ENCODE peak calls at places on chromosomes 5 and 9, in six cellular contexts. J is DND-41; A is left ventricle myocardium inferior; X is germinal center; Z is activated naive CD4-positive, alpha-beta T cell treated with Interleukin-2 at 50 U/mL for 16 hours; M is GM12865. L is an unnamed sample.
A peak's percentile ranks its signal among the peaks of the same experiment; 100 is the strongest.

GRCh38 chr9:6215562-6215961 is at the start of gene IL33:
- DNase-seq in A (no peak), J (no peak), X (no peak), Z (no peak), M (no peak), L (peak; percentile 28)

GRCh38 chr5:133290669-133291235 is 238.9 kb downstream of the HSPA4 start:
- DNase-seq in Z (no peak), M (no peak), X (no peak), J (no peak), A (no peak), L (no peak)

GRCh38 chr5:72556351-72557146 is 49.3 kb upstream of the ZNF366 start:
- DNase-seq in A (peak; percentile 54), Z (peak; percentile 3), J (no peak), M (peak; percentile 83), X (peak; percentile 45), L (peak; percentile 65)

GRCh38 chr9:42275141-42275540 is 91.7 kb downstream of the SPATA31A6 start:
- DNase-seq in X (no peak), J (no peak), Z (no peak), A (no peak), M (no peak), L (no peak)

GRCh38 chr5:173973614-173973969 is 15.4 kb upstream of the C5orf47 start:
- DNase-seq in X (no peak), M (no peak), J (no peak), A (no peak), Z (peak; percentile 23), L (no peak)

GRCh38 chr5:129767927-129768380 is 20.1 kb downstream of the MINAR2 start:
- DNase-seq in Z (peak; percentile 48), M (peak; percentile 85), A (peak; percentile 15), J (peak; percentile 71), X (peak; percentile 46), L (peak; percentile 85)

GRCh38 chr5:17365756-17366155 is 132.3 kb upstream of the TAF11L2 start:
- DNase-seq in X (no peak), M (no peak), A (no peak), J (no peak), Z (no peak), L (no peak)

GRCh38 chr9:126527109-126527825 is 86.5 kb upstream of the LMX1B start:
- DNase-seq in Z (no peak), A (no peak), J (no peak), M (no peak), X (no peak), L (no peak)

GRCh38 chr5:72015103-72015548 is 92.1 kb upstream of the MAP1B start:
- DNase-seq in J (peak; percentile 16), M (peak; percentile 29), Z (peak; percentile 4), A (no peak), X (no peak), L (peak; percentile 6)

GRCh38 chr9:131264231-131264630 is 12.1 kb downstream of the FAM78A start:
- DNase-seq in A (no peak), M (no peak), J (no peak), X (no peak), Z (peak; percentile 39), L (no peak)

GRCh38 chr5:10564838-10565784 is 1.2 kb downstream of the ANKRD33B start:
- DNase-seq in X (no peak), M (no peak), Z (peak; percentile 23), J (no peak), A (peak; percentile 44), L (no peak)

GRCh38 chr5:8216921-8217320 is 348.0 kb downstream of the MTRR start:
- DNase-seq in X (no peak), A (no peak), Z (no peak), J (no peak), M (no peak), L (no peak)

GRCh38 chr5:131899686-131900085 is 45.8 kb downstream of the MEIKIN start:
- DNase-seq in M (no peak), J (no peak), X (no peak), Z (no peak), A (no peak), L (peak; percentile 4)

GRCh38 chr9:31100311-31100710 is 1284.1 kb upstream of the ACO1 start:
- DNase-seq in M (no peak), J (no peak), A (no peak), Z (no peak), X (no peak), L (no peak)

GRCh38 chr5:155943516-155944407 is 383.2 kb upstream of the SGCD start:
- DNase-seq in M (peak; percentile 62), Z (peak; percentile 19), X (peak; percentile 8), J (peak; percentile 23), A (peak; percentile 24), L (peak; percentile 36)

GRCh38 chr9:98962181-98962560 is 18.5 kb downstream of the COL15A1 start:
- DNase-seq in X (no peak), M (no peak), A (no peak), Z (no peak), J (no peak), L (no peak)

GRCh38 chr5:68187268-68188055 is 28.1 kb upstream of the PIK3R1 start:
- DNase-seq in M (no peak), A (peak; percentile 23), Z (no peak), X (no peak), J (no peak), L (peak; percentile 21)

GRCh38 chr9:108837530-108837929 is 18.3 kb downstream of the ACTL7B start:
- DNase-seq in Z (no peak), M (no peak), J (no peak), A (no peak), X (no peak), L (no peak)

GRCh38 chr5:36238896-36239295 is 2.8 kb downstream of the NADK2 start:
- DNase-seq in M (no peak), X (no peak), J (no peak), A (no peak), Z (no peak), L (no peak)

GRCh38 chr9:97525451-97525850 is 24.0 kb downstream of the TMOD1 start:
- DNase-seq in Z (no peak), M (peak; percentile 40), X (no peak), J (no peak), A (no peak), L (peak; percentile 96)

GRCh38 chr9:95516736-95517558 is at the start of gene PTCH1:
- DNase-seq in X (peak; percentile 46), A (peak; percentile 36), M (no peak), Z (peak; percentile 56), J (no peak), L (no peak)

GRCh38 chr5:135719428-135720063 is 114.9 kb upstream of the SLC25A48 start:
- DNase-seq in Z (no peak), J (no peak), X (no peak), M (no peak), A (no peak), L (no peak)

GRCh38 chr5:159337291-159337974 is 7.1 kb upstream of the IL12B start:
- DNase-seq in M (peak; percentile 51), A (no peak), Z (peak; percentile 39), J (no peak), X (no peak), L (peak; percentile 18)

GRCh38 chr9:13331320-13331719 is 51.8 kb upstream of the MPDZ start:
- DNase-seq in J (no peak), M (no peak), Z (no peak), X (no peak), A (no peak), L (no peak)

GRCh38 chr9:14304242-14304641 is 9.7 kb downstream of the NFIB start:
- DNase-seq in X (no peak), J (no peak), A (no peak), M (no peak), Z (no peak), L (no peak)

GRCh38 chr9:131709741-131710499 is 30.0 kb downstream of the RAPGEF1 start:
- DNase-seq in X (peak; percentile 38), J (no peak), M (peak; percentile 87), Z (peak; percentile 63), A (no peak), L (peak; percentile 70)

GRCh38 chr9:111274737-111275136 is 55.3 kb downstream of the OR2K2 start:
- DNase-seq in X (no peak), J (no peak), M (no peak), Z (no peak), A (no peak), L (no peak)

GRCh38 chr9:136665111-136665703 is 2.5 kb downstream of the EGFL7 start:
- DNase-seq in Z (peak; percentile 24), X (peak; percentile 59), M (no peak), A (no peak), J (no peak), L (no peak)

GRCh38 chr9:19484699-19485098 is 75.9 kb downstream of the ACER2 start:
- DNase-seq in M (no peak), X (no peak), Z (no peak), J (no peak), A (no peak), L (no peak)

GRCh38 chr5:173984218-173984617 is 4.8 kb upstream of the C5orf47 start:
- DNase-seq in J (no peak), X (no peak), M (peak; percentile 29), Z (no peak), A (no peak), L (peak; percentile 30)

L was measured in renal cortical epithelial cell.